ENCODE peak calls at places on chromosomes 2 and 18, in seven cellular contexts. X, T, B, Q, U, L and F are unnamed samples.

GRCh38 chr2:3692375-3692774 is 11.0 kb upstream of the DCDC2C start:
- DNase-seq in Q (peak; percentile 23), U (peak; percentile 48), L (no peak), T (no peak), X (peak; percentile 51), B (peak; percentile 68), F (peak; percentile 62)

GRCh38 chr18:26656944-26657536 is 108.7 kb upstream of the KCTD1 start:
- DNase-seq in B (peak; percentile 80), U (peak; percentile 82), T (no peak), X (no peak), Q (peak; percentile 6), L (no peak), F (peak; percentile 62)

GRCh38 chr18:21998531-21998930 is 170.9 kb upstream of the GATA6 start:
- DNase-seq in X (no peak), B (no peak), Q (no peak), U (no peak), T (no peak), L (no peak), F (no peak)

GRCh38 chr2:223998983-223999382 is 40.1 kb downstream of the SERPINE2 start:
- DNase-seq in L (no peak), U (no peak), T (no peak), Q (no peak), B (no peak), X (no peak), F (no peak)

GRCh38 chr2:237590272-237591020 is at the start of gene RAB17:
- DNase-seq in X (peak; percentile 65), U (no peak), T (no peak), L (no peak), Q (peak; percentile 90), B (no peak), F (peak; percentile 94)

GRCh38 chr2:213923543-213923942 is 487.3 kb upstream of the VWC2L start:
- DNase-seq in Q (no peak), T (no peak), B (no peak), X (no peak), L (no peak), U (no peak), F (no peak)

GRCh38 chr2:238379096-238379810 is 47.5 kb upstream of the ASB1 start:
- DNase-seq in X (no peak), Q (no peak), L (no peak), U (no peak), T (no peak), B (no peak), F (no peak)

GRCh38 chr18:50806208-50806616 is 13.6 kb downstream of the MRO start:
- DNase-seq in X (no peak), L (no peak), T (peak; percentile 22), U (no peak), B (no peak), Q (peak; percentile 41), F (no peak)

GRCh38 chr18:77749189-77749588 is 499.5 kb downstream of the GALR1 start:
- DNase-seq in B (peak; percentile 53), T (peak; percentile 26), U (peak; percentile 85), X (no peak), L (no peak), Q (no peak), F (no peak)

GRCh38 chr2:221572821-221573429 is 821 bp upstream of the EPHA4 start:
- DNase-seq in Q (no peak), T (no peak), U (peak; percentile 66), B (no peak), X (no peak), L (no peak), F (peak; percentile 36)

GRCh38 chr18:78612318-78612717 is 367.3 kb upstream of the SALL3 start:
- DNase-seq in Q (no peak), X (no peak), U (no peak), L (no peak), B (no peak), T (no peak), F (no peak)

GRCh38 chr2:76387294-76387693 is 676.6 kb upstream of the GCFC2 start:
- DNase-seq in L (no peak), Q (no peak), B (no peak), T (no peak), X (no peak), U (no peak), F (no peak)

GRCh38 chr2:136116813-136117390 is 1.0 kb downstream of the CXCR4 start:
- DNase-seq in L (no peak), Q (no peak), U (peak; percentile 63), B (peak; percentile 61), T (no peak), X (no peak), F (no peak)

GRCh38 chr2:30872797-30873196 is 65.6 kb upstream of the CAPN13 start:
- DNase-seq in T (no peak), U (no peak), B (no peak), L (no peak), X (no peak), Q (no peak), F (no peak)

GRCh38 chr2:188380280-188380679 is 88.6 kb downstream of the GULP1 start:
- DNase-seq in X (no peak), L (no peak), U (no peak), Q (no peak), B (no peak), T (no peak), F (no peak)

GRCh38 chr2:30341500-30342267 is 105.4 kb upstream of the LCLAT1 start:
- DNase-seq in T (no peak), X (no peak), Q (no peak), B (no peak), L (no peak), U (no peak), F (peak; percentile 13)

GRCh38 chr2:237486819-237487448 is at the start of gene MLPH:
- DNase-seq in Q (no peak), U (peak; percentile 79), L (no peak), B (peak; percentile 81), T (no peak), X (no peak), F (peak; percentile 87)

GRCh38 chr2:70283500-70284191 is 9.9 kb downstream of the SNRPG start:
- DNase-seq in U (no peak), T (no peak), X (no peak), B (no peak), L (no peak), Q (no peak), F (no peak)

GRCh38 chr2:165110394-165110793 is 93.5 kb downstream of the SCN3A start:
- DNase-seq in T (no peak), Q (peak; percentile 70), U (no peak), L (no peak), B (no peak), X (no peak), F (no peak)

GRCh38 chr2:231318436-231318835 is 77.1 kb upstream of the B3GNT7 start:
- DNase-seq in Q (no peak), L (no peak), B (no peak), T (no peak), X (no peak), U (no peak), F (no peak)

DNA sequence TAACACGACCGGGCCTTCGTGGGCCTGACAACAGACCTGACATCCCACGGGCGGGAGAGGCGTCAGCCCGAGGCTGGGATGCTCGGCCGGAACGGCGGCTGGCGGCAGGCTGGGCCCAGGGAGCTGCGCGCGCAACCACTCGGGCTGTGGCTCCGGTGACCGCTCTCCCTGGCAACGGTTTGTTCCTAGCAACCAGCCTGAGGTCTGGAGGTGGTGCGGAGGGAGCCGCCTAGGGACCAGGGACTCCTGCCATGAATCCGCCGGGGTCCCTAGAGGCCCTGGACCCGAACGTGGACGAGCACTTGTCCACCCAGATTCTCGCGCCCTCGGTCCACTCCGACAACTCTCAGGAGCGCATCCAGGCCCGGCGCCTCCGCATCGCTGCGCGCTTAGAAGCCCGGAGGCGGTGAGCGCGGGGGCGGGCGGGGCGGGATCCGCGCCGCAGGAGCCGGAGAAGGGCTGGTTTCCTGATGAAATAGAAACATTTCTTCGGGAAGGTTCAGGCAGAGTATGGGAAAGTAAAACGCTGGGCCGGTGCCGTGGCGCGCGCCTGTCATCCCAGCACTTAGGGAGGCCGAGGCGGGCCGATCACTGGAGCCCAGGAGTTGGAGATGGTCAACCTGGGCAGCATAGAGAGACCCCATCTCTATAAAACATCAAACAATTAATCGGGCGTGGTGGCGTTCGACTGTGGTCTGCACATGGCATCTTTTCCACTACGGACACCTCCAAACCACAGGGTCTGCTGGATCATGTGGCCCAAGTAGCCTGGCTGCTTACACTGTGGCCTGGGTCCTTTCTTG is at the start of gene DRC1:
- DNase-seq in T (no peak), U (peak; percentile 95), Q (no peak), L (no peak), B (peak; percentile 100), X (no peak), F (no peak)
- TF ChIP-seq JUND in T (no peak), U (no peak), Q (no peak), L (no peak), B (no peak), X (no peak), F (no peak)

GRCh38 chr2:62956646-62957045 is 94.0 kb upstream of the OTX1 start:
- DNase-seq in X (no peak), T (no peak), L (no peak), B (no peak), Q (no peak), U (no peak), F (no peak)
- TF ChIP-seq JUND in X (no peak), T (no peak), L (no peak), B (no peak), Q (no peak), U (no peak), F (no peak)

DNA sequence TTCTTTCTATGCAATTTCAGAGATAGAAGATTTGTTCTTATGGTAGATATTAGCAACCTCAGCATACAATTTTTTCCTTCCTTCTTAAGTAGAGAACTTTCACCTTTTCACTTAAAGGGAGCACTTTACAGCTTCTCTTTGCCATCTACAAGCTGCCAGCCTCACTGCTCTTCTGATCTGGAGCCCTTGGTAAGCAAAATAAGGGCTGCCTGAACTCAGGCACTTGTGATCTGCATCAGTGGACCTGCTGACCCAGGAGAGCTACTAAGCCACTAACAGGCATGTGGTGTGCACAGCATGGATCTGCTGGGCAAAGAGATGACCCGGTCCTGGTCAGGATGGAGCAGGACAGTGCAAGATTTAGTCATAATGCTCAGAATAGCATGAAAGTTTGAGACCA is 80.8 kb upstream of the SNTG2 start:
- DNase-seq in L (no peak), B (no peak), X (no peak), Q (no peak), T (no peak), U (no peak), F (no peak)
- TF ChIP-seq JUND in L (no peak), B (no peak), X (no peak), Q (no peak), T (no peak), U (no peak), F (no peak)

DNA sequence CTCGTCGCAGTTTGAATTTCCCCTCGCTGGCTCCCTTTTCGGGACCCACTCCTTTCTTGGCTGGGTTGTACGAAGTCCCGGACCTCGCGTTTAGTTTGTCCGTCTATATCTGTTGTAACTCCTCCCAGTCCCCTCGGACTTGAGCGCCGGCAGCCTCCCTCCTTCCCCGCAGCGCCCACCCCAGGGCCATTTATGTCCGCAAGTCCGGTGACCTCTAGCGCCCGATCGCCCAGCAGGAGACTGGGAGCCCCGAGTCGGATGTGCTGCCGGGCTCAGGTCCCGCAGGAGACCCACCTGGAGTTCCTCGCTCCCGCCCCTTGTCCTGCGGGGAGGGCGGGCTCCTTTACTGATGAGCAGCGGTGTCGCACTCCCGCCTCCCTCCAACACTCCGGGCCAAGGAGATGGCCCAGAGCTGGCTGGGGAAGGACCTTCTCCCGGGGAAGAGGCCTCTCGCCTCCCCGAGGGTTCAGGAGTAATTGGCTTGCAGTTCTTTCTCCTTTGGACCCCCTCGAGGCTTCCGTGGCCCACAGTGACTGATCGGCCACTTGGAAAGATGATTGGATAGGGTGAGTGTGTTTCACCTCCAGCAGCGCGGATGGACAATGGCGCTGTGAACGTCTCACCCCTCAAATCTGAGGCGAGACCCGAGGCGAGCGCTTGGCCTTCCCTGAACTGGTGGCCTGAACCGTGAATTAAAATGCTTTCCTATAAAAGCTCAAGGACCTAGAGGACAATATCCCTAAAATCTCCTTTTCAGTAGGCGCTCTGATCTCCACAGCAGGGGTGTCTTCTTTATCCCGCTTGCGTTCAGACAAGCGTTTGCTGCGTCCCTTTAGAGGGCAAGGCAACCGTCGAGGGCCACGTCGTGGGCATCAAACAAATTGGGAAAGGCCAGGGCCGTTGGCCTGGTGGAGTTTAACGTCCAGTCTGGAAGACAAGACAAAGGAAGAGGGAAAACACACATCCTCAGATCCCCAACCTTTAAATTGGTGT is 978 bp upstream of the RAX start:
- DNase-seq in X (no peak), B (no peak), U (peak; percentile 77), L (no peak), T (no peak), Q (no peak), F (no peak)
- TF ChIP-seq JUND in X (no peak), B (no peak), U (no peak), L (no peak), T (no peak), Q (no peak), F (no peak)